ENCODE peak calls at places on chromosome 12, in four cellular contexts. I is HCT116, Q is K562, M is Panc1. P is an unnamed sample.

GRCh38 chr12:100077367-100077766 is 65.3 kb downstream of the BLTP3B start:
- DNase-seq in Q (no peak), I (no peak), M (no peak), P (peak)

GRCh38 chr12:59645242-59645641 is 49.4 kb downstream of the SLC16A7 start:
- DNase-seq in Q (no peak), I (no peak), M (no peak), P (no peak)

GRCh38 chr12:54890339-54890738 is 36.0 kb downstream of the MUCL1 start:
- DNase-seq in Q (no peak), I (no peak), M (no peak), P (no peak)

GRCh38 chr12:45125997-45126396 is 75.1 kb upstream of the DBX2 start:
- DNase-seq in Q (no peak), I (no peak), M (no peak), P (no peak)

GRCh38 chr12:74984631-74985030 is 225.0 kb downstream of the KCNC2 start:
- DNase-seq in M (no peak), I (no peak), Q (no peak), P (no peak)

GRCh38 chr12:42259699-42260098 is 21.7 kb upstream of the YAF2 start:
- DNase-seq in Q (no peak), M (no peak), I (no peak), P (no peak)

GRCh38 chr12:68953536-68953935 is 20.6 kb upstream of the CPM start:
- DNase-seq in I (no peak), M (no peak), Q (no peak), P (no peak)

GRCh38 chr12:119659289-119659897 is 8.5 kb upstream of the PRKAB1 start:
- DNase-seq in Q (peak), I (no peak), M (no peak), P (peak)

GRCh38 chr12:111578276-111578970 is 20.7 kb downstream of the ATXN2 start:
- DNase-seq in M (peak), I (no peak), Q (peak), P (peak)

GRCh38 chr12:16076553-16076952 is 165.4 kb downstream of the DERA start:
- DNase-seq in M (peak), I (peak), Q (no peak), P (peak)

GRCh38 chr12:131561891-131562684 is 148.8 kb upstream of the SFSWAP start:
- DNase-seq in Q (no peak), I (no peak), M (no peak), P (no peak)

GRCh38 chr12:67069451-67070306 is 199.5 kb upstream of the CAND1 start:
- DNase-seq in I (no peak), Q (peak), M (no peak), P (peak)

GRCh38 chr12:39605501-39605900 is 14.1 kb downstream of the ABCD2 start:
- DNase-seq in Q (no peak), I (peak), M (no peak), P (no peak)

GRCh38 chr12:94536040-94536965 is 76.6 kb upstream of the CEP83 start:
- DNase-seq in I (no peak), M (no peak), Q (no peak), P (no peak)

GRCh38 chr12:94534278-94534677 is 74.6 kb upstream of the CEP83 start:
- DNase-seq in Q (no peak), I (no peak), M (no peak), P (no peak)

GRCh38 chr12:94531196-94531720 is 71.6 kb upstream of the CEP83 start:
- DNase-seq in M (no peak), I (no peak), Q (no peak), P (no peak)

GRCh38 chr12:94535614-94535932 is 75.9 kb upstream of the CEP83 start:
- DNase-seq in Q (no peak), M (no peak), I (no peak), P (peak)

GRCh38 chr12:94534761-94535613 is 75.3 kb upstream of the CEP83 start:
- DNase-seq in M (no peak), Q (no peak), I (no peak), P (no peak)
- TF ChIP-seq TCF7L2 in M (no peak), Q (no peak), I (no peak), P (no peak)

GRCh38 chr12:121186826-121187225 is 23.1 kb upstream of the P2RX4 start:
- DNase-seq in Q (no peak), I (no peak), M (no peak), P (no peak)
- TF ChIP-seq TCF7L2 in Q (no peak), I (no peak), M (no peak), P (no peak)

GRCh38 chr12:53659011-53659551 is 16.8 kb downstream of the ATP5MC2 start:
- DNase-seq in Q (no peak), M (peak), I (peak), P (peak)
- TF ChIP-seq TCF7L2 in Q (no peak), M (peak), I (no peak), P (no peak)

GRCh38 chr12:72982351-72982750 is 710.2 kb downstream of the TRHDE start:
- DNase-seq in M (no peak), I (no peak), Q (no peak), P (no peak)

GRCh38 chr12:72974954-72975555 is 702.9 kb downstream of the TRHDE start:
- DNase-seq in Q (no peak), I (no peak), M (no peak), P (no peak)

DNA sequence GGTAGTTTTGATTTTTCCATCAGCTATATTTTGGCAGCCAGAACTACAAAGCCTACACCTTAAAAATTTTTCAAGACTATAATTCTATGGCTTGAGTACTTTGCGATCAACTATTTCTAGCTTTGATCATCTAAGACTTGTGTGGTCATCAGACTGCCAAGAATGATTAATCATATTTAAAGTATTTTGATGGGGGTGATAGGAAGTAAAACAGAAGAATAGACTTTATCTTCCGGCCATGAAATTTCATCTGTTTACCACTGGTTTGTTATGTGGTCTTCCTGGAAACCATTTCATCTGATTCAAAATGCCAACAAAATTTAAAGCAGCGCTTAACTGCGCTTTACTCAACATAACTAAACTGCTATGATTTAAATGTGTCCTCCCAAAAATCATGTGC is 706.8 kb downstream of the TRHDE start:
- DNase-seq in I (no peak), M (no peak), Q (no peak), P (no peak)
- TF ChIP-seq TCF7L2 in I (no peak), M (no peak), Q (no peak), P (no peak)

DNA sequence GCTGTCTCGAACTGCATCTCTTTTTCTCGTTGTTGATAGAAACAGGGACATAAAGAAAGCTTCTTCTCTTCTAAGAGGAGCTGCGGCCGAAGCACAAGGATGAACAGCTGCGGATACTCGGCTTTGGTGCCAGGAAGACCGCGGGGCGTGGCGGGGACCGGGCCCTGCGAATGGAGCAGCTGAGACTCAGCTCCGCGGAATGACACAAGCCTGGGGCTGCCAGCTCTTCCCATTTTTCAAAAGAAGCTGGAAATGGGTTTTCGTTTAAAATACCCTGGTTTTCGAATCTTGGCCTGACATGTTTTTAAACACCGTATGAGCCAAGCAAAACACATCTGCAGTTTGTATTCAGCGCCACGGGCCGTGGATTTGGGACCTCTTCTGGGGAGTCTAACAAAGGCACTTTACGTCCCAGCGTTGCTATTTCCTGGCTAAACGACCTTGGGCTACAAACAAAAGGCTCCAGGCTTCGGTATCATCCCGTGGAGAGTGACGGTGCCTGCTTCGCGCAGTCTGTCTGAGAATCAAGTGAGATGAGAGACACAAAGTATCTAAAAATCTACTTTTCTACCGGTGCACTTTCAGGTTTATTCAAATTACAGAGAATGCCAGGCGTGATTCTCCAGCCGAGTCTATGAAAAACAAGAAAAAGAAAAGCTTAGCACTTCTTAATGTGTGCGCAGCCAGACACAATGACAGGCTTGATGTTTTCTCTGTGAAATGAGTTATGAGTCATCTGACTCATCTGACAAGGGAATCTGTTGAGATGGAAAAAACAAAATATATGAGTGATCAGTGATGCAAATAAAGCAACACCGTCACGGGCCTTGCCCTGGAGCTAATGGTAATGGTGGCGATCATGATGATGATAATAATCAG is 114.0 kb upstream of the TMEM132D start:
- DNase-seq in Q (no peak), M (no peak), I (no peak), P (no peak)
- TF ChIP-seq TCF7L2 in Q (no peak), M (no peak), I (no peak), P (no peak)

DNA sequence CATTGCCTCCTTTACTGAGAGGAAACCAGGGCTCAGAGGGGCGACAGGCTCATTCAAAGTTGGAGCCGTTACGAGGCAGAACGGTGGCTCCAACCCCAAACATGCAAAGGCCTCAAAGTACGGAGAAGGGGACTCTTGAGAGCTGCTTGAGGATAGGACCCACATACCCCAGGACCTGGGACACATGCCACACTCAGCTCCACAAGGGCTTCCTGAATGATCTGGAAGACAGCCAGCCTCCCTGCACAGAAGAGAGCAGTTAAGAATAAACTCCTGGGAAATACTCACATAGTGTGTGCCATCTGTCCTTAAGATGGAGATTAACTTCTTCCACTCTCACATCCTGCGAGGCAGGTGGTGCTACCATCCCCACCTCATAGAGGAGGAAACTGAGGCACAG is 26.6 kb upstream of the NXPH4 start:
- DNase-seq in I (no peak), Q (no peak), M (no peak), P (no peak)
- TF ChIP-seq TCF7L2 in I (no peak), Q (no peak), M (no peak), P (no peak)

DNA sequence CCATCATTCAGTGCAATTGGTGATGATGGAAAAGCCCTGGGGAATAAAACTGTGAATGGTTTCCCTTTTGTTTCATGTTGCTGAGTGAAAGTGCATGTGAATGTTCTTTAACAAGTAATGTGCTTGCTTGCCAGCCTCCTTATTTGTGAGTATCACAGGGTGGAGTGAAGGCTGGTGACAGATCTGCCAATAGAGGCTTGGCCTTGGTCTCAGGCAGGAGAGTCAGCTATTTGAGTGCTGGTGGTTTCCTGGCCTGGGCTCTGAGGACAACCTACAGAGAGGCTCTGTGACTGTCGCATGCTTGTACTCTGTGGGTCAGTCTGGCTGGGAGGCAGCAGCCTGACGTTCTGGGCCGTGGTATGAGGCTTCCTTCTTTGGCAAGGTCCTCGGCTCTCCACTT is 20.7 kb downstream of the KRT85 start:
- DNase-seq in Q (no peak), M (no peak), I (no peak), P (no peak)
- TF ChIP-seq TCF7L2 in Q (no peak), M (no peak), I (no peak), P (no peak)

DNA sequence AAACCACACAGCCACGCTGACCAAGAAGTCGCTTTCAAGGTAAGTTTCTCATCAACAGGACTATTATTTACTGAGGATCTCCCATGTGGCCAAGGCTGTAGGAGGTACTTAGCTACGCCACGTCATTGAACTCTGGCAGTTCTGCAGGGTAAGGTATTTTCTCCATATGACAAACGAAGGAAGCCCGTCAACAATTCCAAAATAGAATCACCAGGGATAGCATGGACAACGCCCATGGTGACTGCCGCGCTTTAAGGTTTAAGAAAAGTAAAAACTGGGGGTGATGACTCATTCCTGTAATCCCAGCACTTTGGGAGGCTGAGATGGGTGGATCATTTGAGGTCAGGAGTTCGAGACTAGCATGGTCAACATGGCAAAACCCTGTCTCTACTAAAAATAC is 28.6 kb downstream of the SSH1 start:
- DNase-seq in Q (no peak), I (peak), M (no peak), P (no peak)
- TF ChIP-seq TCF7L2 in Q (no peak), I (no peak), M (no peak), P (no peak)

DNA sequence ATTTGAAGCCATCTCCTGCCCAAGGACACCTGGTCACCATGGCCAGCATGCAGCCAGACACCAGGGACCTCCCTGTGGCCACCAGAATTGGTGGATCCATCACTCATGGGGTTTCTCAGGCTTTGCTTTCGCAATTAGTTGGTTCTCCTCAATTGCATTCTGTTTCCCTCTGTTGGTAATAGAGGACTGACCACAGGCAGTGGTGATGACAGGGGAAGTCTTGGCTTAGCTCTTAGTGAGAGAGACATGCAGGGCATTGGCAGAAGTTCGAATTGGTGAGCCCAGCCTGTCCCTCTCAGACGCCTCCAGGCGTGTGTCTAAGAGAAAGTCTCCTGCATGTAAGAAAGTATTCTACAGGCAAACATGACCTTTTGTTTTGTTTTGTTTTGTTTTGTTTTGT is 21.3 kb downstream of the HCAR2 start:
- DNase-seq in Q (no peak), I (no peak), M (no peak), P (no peak)
- TF ChIP-seq TCF7L2 in Q (no peak), I (no peak), M (no peak), P (no peak)

GRCh38 chr12:121958521-121959240 is 40.3 kb downstream of the CFAP251 start:
- DNase-seq in M (no peak), I (no peak), Q (no peak), P (no peak)
- TF ChIP-seq TCF7L2 in M (no peak), I (no peak), Q (no peak), P (no peak)